ENCODE peak calls at places on chromosomes 3 and 15, in eight cellular contexts. N is SJSA1; G is H54; D is effector memory CD8-positive, alpha-beta T cell; V is EH; X is mucosa of descending colon; A is NT2/D1; R is A172. B is an unnamed sample.

GRCh38 chr3:182183716-182184430 is 472.1 kb downstream of the SOX2 start:
- DNase-seq in N (no peak), G (no peak), D (no peak), V (no peak), X (no peak), A (no peak), R (peak), B (no peak)

GRCh38 chr15:78457101-78457500 is 19.1 kb downstream of the IREB2 start:
- DNase-seq in N (no peak), G (no peak), D (no peak), V (peak), X (no peak), A (no peak), R (peak), B (peak)

GRCh38 chr15:57306944-57307411 is 69.3 kb upstream of the CGNL1 start:
- DNase-seq in N (no peak), G (no peak), D (no peak), V (peak), X (peak), A (no peak), R (no peak), B (no peak)

GRCh38 chr3:173653781-173654180 is 256.2 kb downstream of the NLGN1 start:
- DNase-seq in N (no peak), G (no peak), D (no peak), V (no peak), X (no peak), A (no peak), R (no peak), B (no peak)

GRCh38 chr15:69181419-69181818 is 21.0 kb downstream of the GLCE start:
- DNase-seq in N (no peak), G (no peak), D (no peak), V (peak), X (no peak), A (no peak), R (no peak), B (no peak)

GRCh38 chr15:75452364-75452967 is 976 bp upstream of the SIN3A start:
- DNase-seq in N (peak), G (peak), D (peak), V (peak), X (peak), A (no peak), R (peak), B (peak)

GRCh38 chr3:162400697-162401096 is 904.1 kb downstream of the OTOL1 start:
- DNase-seq in N (no peak), G (no peak), D (no peak), V (no peak), X (no peak), A (no peak), R (no peak), B (no peak)

GRCh38 chr3:129703913-129704312 is 97.4 kb upstream of the PLXND1 start:
- DNase-seq in N (no peak), G (no peak), D (no peak), V (peak), X (no peak), A (no peak), R (no peak), B (no peak)

GRCh38 chr3:160427832-160428424 is 21.7 kb downstream of the TRIM59 start:
- DNase-seq in N (no peak), G (no peak), D (no peak), V (no peak), X (no peak), A (no peak), R (no peak), B (no peak)

GRCh38 chr15:50857763-50858162 is 50.7 kb upstream of the AP4E1 start:
- DNase-seq in N (no peak), G (no peak), D (no peak), V (no peak), X (no peak), A (no peak), R (peak), B (no peak)

GRCh38 chr3:190671658-190672057 is 157.8 kb downstream of the IL1RAP start:
- DNase-seq in N (peak), G (no peak), D (no peak), V (peak), X (no peak), A (no peak), R (peak), B (no peak)

GRCh38 chr3:24523988-24524727 is 29.5 kb upstream of the THRB start:
- DNase-seq in N (no peak), G (no peak), D (no peak), V (no peak), X (no peak), A (no peak), R (peak), B (no peak)

GRCh38 chr3:129482721-129483120 is 42.7 kb downstream of the IFT122 start:
- DNase-seq in N (no peak), G (no peak), D (no peak), V (no peak), X (no peak), A (no peak), R (no peak), B (no peak)

GRCh38 chr15:81160312-81161214 is 26.5 kb downstream of the CFAP161 start:
- DNase-seq in N (no peak), G (no peak), D (no peak), V (peak), X (no peak), A (no peak), R (peak), B (peak)

GRCh38 chr3:31879365-31879764 is 101.7 kb downstream of the OSBPL10 start:
- DNase-seq in N (no peak), G (no peak), D (no peak), V (no peak), X (no peak), A (no peak), R (no peak), B (no peak)

GRCh38 chr3:100560426-100560825 is 49.0 kb upstream of the ADGRG7 start:
- DNase-seq in N (no peak), G (no peak), D (no peak), V (peak), X (no peak), A (no peak), R (no peak), B (no peak)

GRCh38 chr15:45588199-45588910 is 1.2 kb downstream of the BLOC1S6 start:
- DNase-seq in N (no peak), G (no peak), D (no peak), V (peak), X (no peak), A (no peak), R (no peak), B (no peak)

GRCh38 chr3:188595890-188596376 is 442.0 kb downstream of the LPP start:
- DNase-seq in N (no peak), G (no peak), D (no peak), V (peak), X (no peak), A (no peak), R (no peak), B (no peak)

GRCh38 chr3:157738441-157738840 is 235.2 kb upstream of the VEPH1 start:
- DNase-seq in N (no peak), G (no peak), D (no peak), V (peak), X (no peak), A (no peak), R (no peak), B (no peak)

GRCh38 chr3:51709004-51709420 is 2.1 kb downstream of the GRM2 start:
- DNase-seq in N (peak), G (no peak), D (no peak), V (no peak), X (no peak), A (no peak), R (no peak), B (no peak)

GRCh38 chr3:25830373-25831305 is 40.7 kb downstream of the OXSM start:
- DNase-seq in N (no peak), G (no peak), D (no peak), V (no peak), X (no peak), A (no peak), R (no peak), B (no peak)

B was measured in smooth muscle cell of the brain vasculature.